ENCODE peak calls at places on chromosomes 11 and 22, in five cellular contexts. One of them, this sample, is unnamed.

GRCh38 chr11:60992842-60993409 is 21.4 kb downstream of the CD6 start:
- DNase-seq in CD8-positive, alpha-beta T cell: no peak
- DNase-seq in uterus: no peak
- DNase-seq in fibroblast of pulmonary artery: no peak
- DNase-seq in coronary artery: no peak
- DNase-seq in this sample: no peak

GRCh38 chr11:112166561-112166960 is 611 bp upstream of the TEX12 start:
- DNase-seq in CD8-positive, alpha-beta T cell: no peak
- DNase-seq in fibroblast of pulmonary artery: peak; percentile 41
- DNase-seq in coronary artery: no peak
- DNase-seq in uterus: no peak
- DNase-seq in this sample: no peak

GRCh38 chr11:64359712-64360402 is 895 bp downstream of the RPS6KA4 start:
- DNase-seq in CD8-positive, alpha-beta T cell: peak; percentile 32
- DNase-seq in coronary artery: no peak
- DNase-seq in fibroblast of pulmonary artery: no peak
- DNase-seq in uterus: no peak
- DNase-seq in this sample: no peak

GRCh38 chr22:41963453-41964105 is 5.7 kb upstream of the SEPTIN3 start:
- DNase-seq in uterus: no peak
- DNase-seq in fibroblast of pulmonary artery: peak; percentile 70
- DNase-seq in CD8-positive, alpha-beta T cell: no peak
- DNase-seq in coronary artery: no peak
- DNase-seq in this sample: no peak

GRCh38 chr11:65580756-65581155 is 4.9 kb downstream of the EHBP1L1 start:
- DNase-seq in uterus: no peak
- DNase-seq in coronary artery: no peak
- DNase-seq in fibroblast of pulmonary artery: no peak
- DNase-seq in CD8-positive, alpha-beta T cell: no peak
- DNase-seq in this sample: no peak

GRCh38 chr11:85827768-85828639 is 17.1 kb upstream of the SYTL2 start:
- DNase-seq in fibroblast of pulmonary artery: peak; percentile 75
- DNase-seq in uterus: no peak
- DNase-seq in coronary artery: no peak
- DNase-seq in CD8-positive, alpha-beta T cell: peak; percentile 11
- DNase-seq in this sample: no peak

GRCh38 chr11:39374963-39375698 is 2084.3 kb downstream of the LRRC4C start:
- DNase-seq in coronary artery: no peak
- DNase-seq in uterus: no peak
- DNase-seq in CD8-positive, alpha-beta T cell: no peak
- DNase-seq in fibroblast of pulmonary artery: peak; percentile 46
- DNase-seq in this sample: peak; percentile 54

GRCh38 chr22:35403356-35403755 is 3.4 kb downstream of the MCM5 start:
- DNase-seq in coronary artery: no peak
- DNase-seq in uterus: no peak
- DNase-seq in fibroblast of pulmonary artery: no peak
- DNase-seq in CD8-positive, alpha-beta T cell: no peak
- DNase-seq in this sample: no peak

GRCh38 chr11:117071344-117071787 is 26.9 kb downstream of the SIK3 start:
- DNase-seq in uterus: peak; percentile 49
- DNase-seq in coronary artery: no peak
- DNase-seq in fibroblast of pulmonary artery: peak; percentile 48
- DNase-seq in CD8-positive, alpha-beta T cell: no peak
- DNase-seq in this sample: no peak

GRCh38 chr22:33288078-33288477 is 229.9 kb upstream of the SYN3 start:
- DNase-seq in uterus: no peak
- DNase-seq in coronary artery: no peak
- DNase-seq in fibroblast of pulmonary artery: no peak
- DNase-seq in CD8-positive, alpha-beta T cell: no peak
- DNase-seq in this sample: no peak

GRCh38 chr11:73670808-73671207 is 24.4 kb downstream of the PLEKHB1 start:
- DNase-seq in CD8-positive, alpha-beta T cell: no peak
- DNase-seq in coronary artery: no peak
- DNase-seq in fibroblast of pulmonary artery: no peak
- DNase-seq in uterus: no peak
- DNase-seq in this sample: no peak

GRCh38 chr11:58334708-58335107 is 24.2 kb downstream of the OR5B17 start:
- DNase-seq in CD8-positive, alpha-beta T cell: no peak
- DNase-seq in coronary artery: no peak
- DNase-seq in uterus: no peak
- DNase-seq in fibroblast of pulmonary artery: peak; percentile 81
- DNase-seq in this sample: no peak

DNA sequence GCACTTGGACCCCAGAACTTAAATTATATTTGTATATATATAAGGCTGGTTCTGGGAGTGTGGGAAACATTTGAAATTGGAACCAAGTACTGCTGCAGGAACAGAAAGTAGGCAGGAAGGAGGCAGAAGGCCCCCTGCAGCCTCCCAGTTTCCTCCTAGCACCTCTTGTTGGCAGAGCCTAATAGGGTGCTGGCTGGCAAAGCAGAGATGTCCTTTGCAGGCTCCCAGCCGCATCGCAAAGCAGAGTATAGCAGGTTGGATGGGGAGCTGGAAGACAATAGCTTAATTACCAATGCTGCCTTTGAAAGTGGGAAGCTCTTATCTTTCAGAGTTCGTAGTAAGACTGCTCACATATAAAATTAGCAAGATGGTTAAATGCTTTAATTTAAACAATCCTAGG is 370.8 kb upstream of the C11orf87 start:
- DNase-seq in uterus: no peak
- DNase-seq in coronary artery: no peak
- DNase-seq in fibroblast of pulmonary artery: no peak
- DNase-seq in CD8-positive, alpha-beta T cell: no peak
- DNase-seq in this sample: no peak
- H3K4me3 ChIP-seq in uterus: no peak overlapping the region
- H3K4me3 ChIP-seq in coronary artery: no peak overlapping the region
- H3K4me3 ChIP-seq in fibroblast of pulmonary artery: no peak overlapping the region
- H3K4me3 ChIP-seq in CD8-positive, alpha-beta T cell: no peak overlapping the region
- H3K4me3 ChIP-seq in this sample: no peak overlapping the region

DNA sequence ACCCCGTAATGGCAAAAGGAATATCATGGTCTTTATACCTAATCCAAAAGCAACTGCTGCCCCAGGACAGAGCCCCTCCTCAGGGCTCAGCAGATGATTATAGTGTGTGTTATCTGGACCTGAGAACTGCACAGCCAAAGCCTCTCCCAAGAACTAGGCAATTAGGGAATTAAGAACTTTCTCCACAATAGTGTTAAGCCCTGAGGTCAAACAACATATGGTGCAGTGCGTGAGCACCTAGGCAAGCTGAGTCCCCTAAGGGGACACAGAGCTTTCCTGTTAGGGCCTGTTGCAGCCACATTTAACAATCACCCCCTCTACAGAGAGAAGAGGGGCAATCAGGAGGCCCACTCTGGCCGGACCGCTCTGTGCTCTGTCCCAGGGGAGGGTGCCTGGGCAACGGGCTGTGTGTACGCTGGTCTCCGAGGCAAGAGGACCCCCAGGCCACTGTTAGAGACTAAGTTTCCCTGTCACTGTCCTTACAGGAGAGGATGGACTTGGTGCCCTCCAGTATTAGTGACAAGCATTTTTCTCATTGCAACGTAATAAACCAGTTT is 1.4 kb upstream of the KCNJ5 start:
- DNase-seq in uterus: no peak
- DNase-seq in fibroblast of pulmonary artery: no peak
- DNase-seq in CD8-positive, alpha-beta T cell: no peak
- DNase-seq in coronary artery: no peak
- DNase-seq in this sample: no peak
- H3K4me3 ChIP-seq in uterus: no peak overlapping the region
- H3K4me3 ChIP-seq in fibroblast of pulmonary artery: no peak overlapping the region
- H3K4me3 ChIP-seq in CD8-positive, alpha-beta T cell: no peak overlapping the region
- H3K4me3 ChIP-seq in coronary artery: no peak overlapping the region
- H3K4me3 ChIP-seq in this sample: no peak overlapping the region

GRCh38 chr11:11709447-11710239 is 87.8 kb upstream of the GALNT18 start:
- DNase-seq in fibroblast of pulmonary artery: no peak
- DNase-seq in uterus: no peak
- DNase-seq in coronary artery: no peak
- DNase-seq in CD8-positive, alpha-beta T cell: no peak
- DNase-seq in this sample: no peak

GRCh38 chr11:11701070-11701469 is 79.3 kb upstream of the GALNT18 start:
- DNase-seq in fibroblast of pulmonary artery: peak; percentile 1
- DNase-seq in uterus: no peak
- DNase-seq in coronary artery: no peak
- DNase-seq in CD8-positive, alpha-beta T cell: no peak
- DNase-seq in this sample: no peak

GRCh38 chr11:11708256-11708655 is 86.5 kb upstream of the GALNT18 start:
- DNase-seq in coronary artery: no peak
- DNase-seq in uterus: no peak
- DNase-seq in fibroblast of pulmonary artery: no peak
- DNase-seq in CD8-positive, alpha-beta T cell: no peak
- DNase-seq in this sample: no peak

GRCh38 chr11:11703885-11704284 is 82.1 kb upstream of the GALNT18 start:
- DNase-seq in CD8-positive, alpha-beta T cell: no peak
- DNase-seq in uterus: no peak
- DNase-seq in coronary artery: no peak
- DNase-seq in fibroblast of pulmonary artery: no peak
- DNase-seq in this sample: no peak

DNA sequence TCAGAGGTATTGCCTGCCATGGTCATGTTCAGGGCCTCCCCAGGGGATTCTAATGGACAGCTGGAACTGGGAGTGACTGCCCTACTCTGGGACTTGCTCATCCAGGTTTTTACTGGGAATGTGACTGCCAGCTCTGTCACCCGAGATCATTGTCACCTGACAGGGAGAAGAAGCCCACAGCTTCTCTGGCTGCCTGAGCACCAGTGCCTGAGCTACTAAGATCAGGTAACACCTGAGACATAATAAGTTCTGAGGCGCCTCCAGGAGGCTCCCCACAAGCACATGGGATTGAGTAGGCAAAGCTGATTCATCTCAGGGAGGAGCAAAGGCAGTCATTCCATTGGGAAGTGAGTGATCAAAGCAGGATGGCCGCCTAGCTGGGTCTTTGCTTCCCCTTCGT is 84.2 kb upstream of the GALNT18 start:
- DNase-seq in fibroblast of pulmonary artery: no peak
- DNase-seq in coronary artery: no peak
- DNase-seq in CD8-positive, alpha-beta T cell: no peak
- DNase-seq in uterus: no peak
- DNase-seq in this sample: no peak
- H3K4me3 ChIP-seq in fibroblast of pulmonary artery: no peak overlapping the region
- H3K4me3 ChIP-seq in coronary artery: no peak overlapping the region
- H3K4me3 ChIP-seq in CD8-positive, alpha-beta T cell: no peak overlapping the region
- H3K4me3 ChIP-seq in uterus: no peak overlapping the region
- H3K4me3 ChIP-seq in this sample: no peak overlapping the region

GRCh38 chr11:124872741-124873140 is 7.5 kb downstream of the ROBO3 start:
- DNase-seq in CD8-positive, alpha-beta T cell: no peak
- DNase-seq in fibroblast of pulmonary artery: no peak
- DNase-seq in coronary artery: peak; percentile 31
- DNase-seq in uterus: no peak
- DNase-seq in this sample: peak; percentile 18
- H3K4me3 ChIP-seq in CD8-positive, alpha-beta T cell: no peak overlapping the region
- H3K4me3 ChIP-seq in fibroblast of pulmonary artery: no peak overlapping the region
- H3K4me3 ChIP-seq in coronary artery: no peak overlapping the region
- H3K4me3 ChIP-seq in uterus: no peak overlapping the region
- H3K4me3 ChIP-seq in this sample: no peak overlapping the region

GRCh38 chr22:37517826-37518450 is 1.3 kb downstream of the CARD10 start:
- DNase-seq in CD8-positive, alpha-beta T cell: no peak
- DNase-seq in uterus: no peak
- DNase-seq in coronary artery: no peak
- DNase-seq in fibroblast of pulmonary artery: no peak
- DNase-seq in this sample: no peak
- H3K4me3 ChIP-seq in CD8-positive, alpha-beta T cell: no peak overlapping the region
- H3K4me3 ChIP-seq in uterus: no peak overlapping the region
- H3K4me3 ChIP-seq in coronary artery: peak overlapping the region; percentile 76
- H3K4me3 ChIP-seq in fibroblast of pulmonary artery: peak overlapping the region; percentile 61
- H3K4me3 ChIP-seq in this sample: no peak overlapping the region

GRCh38 chr11:7905549-7905948 is 25.5 kb downstream of the OR10A6 start:
- DNase-seq in uterus: no peak
- DNase-seq in fibroblast of pulmonary artery: no peak
- DNase-seq in CD8-positive, alpha-beta T cell: no peak
- DNase-seq in coronary artery: no peak
- DNase-seq in this sample: no peak

GRCh38 chr11:7906481-7906880 is 24.6 kb downstream of the OR10A6 start:
- DNase-seq in CD8-positive, alpha-beta T cell: no peak
- DNase-seq in coronary artery: no peak
- DNase-seq in fibroblast of pulmonary artery: no peak
- DNase-seq in uterus: no peak
- DNase-seq in this sample: no peak

GRCh38 chr11:7905961-7906429 is 25.1 kb downstream of the OR10A6 start:
- DNase-seq in CD8-positive, alpha-beta T cell: no peak
- DNase-seq in uterus: no peak
- DNase-seq in coronary artery: no peak
- DNase-seq in fibroblast of pulmonary artery: no peak
- DNase-seq in this sample: no peak

GRCh38 chr11:7903940-7904339 is 27.1 kb downstream of the OR10A6 start:
- DNase-seq in CD8-positive, alpha-beta T cell: no peak
- DNase-seq in fibroblast of pulmonary artery: no peak
- DNase-seq in uterus: no peak
- DNase-seq in coronary artery: no peak
- DNase-seq in this sample: no peak

GRCh38 chr11:7904910-7905309 is 26.2 kb downstream of the OR10A6 start:
- DNase-seq in coronary artery: no peak
- DNase-seq in fibroblast of pulmonary artery: peak; percentile 24
- DNase-seq in uterus: no peak
- DNase-seq in CD8-positive, alpha-beta T cell: no peak
- DNase-seq in this sample: no peak
- H3K4me3 ChIP-seq in coronary artery: no peak overlapping the region
- H3K4me3 ChIP-seq in fibroblast of pulmonary artery: no peak overlapping the region
- H3K4me3 ChIP-seq in uterus: no peak overlapping the region
- H3K4me3 ChIP-seq in CD8-positive, alpha-beta T cell: no peak overlapping the region
- H3K4me3 ChIP-seq in this sample: no peak overlapping the region

GRCh38 chr11:130520231-130520630 is 71.8 kb downstream of the ADAMTS15 start:
- DNase-seq in CD8-positive, alpha-beta T cell: no peak
- DNase-seq in uterus: peak; percentile 31
- DNase-seq in fibroblast of pulmonary artery: peak; percentile 24
- DNase-seq in coronary artery: no peak
- DNase-seq in this sample: no peak

GRCh38 chr11:130519128-130519932 is 70.9 kb downstream of the ADAMTS15 start:
- DNase-seq in coronary artery: no peak
- DNase-seq in fibroblast of pulmonary artery: no peak
- DNase-seq in CD8-positive, alpha-beta T cell: no peak
- DNase-seq in uterus: no peak
- DNase-seq in this sample: no peak

GRCh38 chr11:130516175-130516867 is 67.9 kb downstream of the ADAMTS15 start:
- DNase-seq in fibroblast of pulmonary artery: no peak
- DNase-seq in coronary artery: no peak
- DNase-seq in CD8-positive, alpha-beta T cell: no peak
- DNase-seq in uterus: no peak
- DNase-seq in this sample: no peak

GRCh38 chr11:130516868-130517505 is 68.5 kb downstream of the ADAMTS15 start:
- DNase-seq in CD8-positive, alpha-beta T cell: no peak
- DNase-seq in fibroblast of pulmonary artery: no peak
- DNase-seq in uterus: no peak
- DNase-seq in coronary artery: no peak
- DNase-seq in this sample: no peak

DNA sequence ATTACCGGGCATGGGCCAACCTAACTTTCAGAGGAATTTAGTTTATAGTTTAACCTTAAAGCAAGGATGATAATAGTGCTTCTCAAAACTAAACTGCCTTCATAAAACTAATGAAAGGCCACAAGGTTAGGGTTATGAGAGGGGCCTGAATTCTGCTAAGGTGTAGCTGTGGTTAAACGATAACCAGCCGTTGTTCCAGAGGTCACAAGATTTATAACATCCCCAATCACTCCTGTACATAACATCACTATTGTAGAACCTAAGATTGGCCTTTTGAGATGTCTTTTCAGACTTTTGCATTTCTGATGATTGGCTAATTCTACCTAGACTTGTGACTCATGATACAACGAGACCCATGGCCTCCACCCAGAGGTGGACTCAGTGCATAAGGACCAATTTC is 69.7 kb downstream of the ADAMTS15 start:
- DNase-seq in CD8-positive, alpha-beta T cell: no peak
- DNase-seq in uterus: no peak
- DNase-seq in fibroblast of pulmonary artery: no peak
- DNase-seq in coronary artery: no peak
- DNase-seq in this sample: no peak
- H3K4me3 ChIP-seq in CD8-positive, alpha-beta T cell: no peak overlapping the region
- H3K4me3 ChIP-seq in uterus: no peak overlapping the region
- H3K4me3 ChIP-seq in fibroblast of pulmonary artery: no peak overlapping the region
- H3K4me3 ChIP-seq in coronary artery: no peak overlapping the region
- H3K4me3 ChIP-seq in this sample: no peak overlapping the region